ENCODE peak calls at places on chromosomes 16 and 17, in four cellular contexts. H is cardiac muscle cell, R is GM12864, V is GM10248. P is an unnamed sample.

GRCh38 chr17:12729086-12729485 is 60.2 kb upstream of the ARHGAP44 start:
- DNase-seq in H (no peak), R (no peak), V (no peak), P (no peak)

GRCh38 chr16:81997738-81998137 is 13.5 kb downstream of the SDR42E1 start:
- DNase-seq in R (no peak), H (no peak), V (no peak), P (peak; percentile 72)

GRCh38 chr17:83136931-83137330 is 57.5 kb downstream of the METRNL start:
- DNase-seq in V (no peak), H (no peak), R (no peak), P (no peak)

GRCh38 chr17:73591278-73592078 is 52.8 kb downstream of the SDK2 start:
- DNase-seq in R (peak; percentile 25), H (no peak), V (peak; percentile 48), P (no peak)

GRCh38 chr17:18111330-18111971 is 2.9 kb downstream of the MYO15A start:
- DNase-seq in R (no peak), V (no peak), H (no peak), P (no peak)

GRCh38 chr16:1729026-1729425 is 23.0 kb downstream of the MAPK8IP3 start:
- DNase-seq in R (no peak), V (no peak), H (no peak), P (no peak)

GRCh38 chr17:58330544-58330996 is 2.0 kb upstream of the TSPOAP1 start:
- DNase-seq in V (no peak), H (no peak), R (no peak), P (no peak)

GRCh38 chr16:83473109-83473508 is 334.7 kb upstream of the HSBP1 start:
- DNase-seq in R (no peak), V (no peak), H (no peak), P (peak; percentile 18)

GRCh38 chr17:83100853-83101391 is 21.5 kb downstream of the METRNL start:
- DNase-seq in H (no peak), R (no peak), V (no peak), P (no peak)

GRCh38 chr17:49523706-49524472 is 28.8 kb downstream of the NGFR start:
- DNase-seq in H (no peak), R (no peak), V (no peak), P (no peak)

GRCh38 chr17:34252138-34252889 is 2.8 kb upstream of the CCL2 start:
- DNase-seq in R (peak; percentile 30), V (peak; percentile 51), H (peak; percentile 69), P (peak; percentile 83)

GRCh38 chr16:85720319-85720637 is 30.6 kb downstream of the C16orf74 start:
- DNase-seq in H (no peak), R (no peak), V (no peak), P (no peak)

GRCh38 chr17:82808006-82808405 is 31.8 kb downstream of the ZNF750 start:
- DNase-seq in H (no peak), V (no peak), R (no peak), P (no peak)

GRCh38 chr17:68057531-68057952 is 22.0 kb downstream of the KPNA2 start:
- DNase-seq in R (no peak), H (no peak), V (no peak), P (no peak)

GRCh38 chr16:49022351-49022963 is 259.2 kb downstream of the CBLN1 start:
- DNase-seq in R (no peak), H (no peak), V (no peak), P (no peak)

GRCh38 chr17:58968662-58969061 is 138.0 kb downstream of the TRIM37 start:
- DNase-seq in H (no peak), R (no peak), V (no peak), P (no peak)

GRCh38 chr17:58587713-58588117 is 73.3 kb upstream of the MTMR4 start:
- DNase-seq in H (peak; percentile 71), V (peak; percentile 77), R (peak; percentile 21), P (no peak)

GRCh38 chr16:75296606-75297005 is 45.2 kb upstream of the BCAR1 start:
- DNase-seq in R (no peak), H (no peak), V (no peak), P (no peak)

GRCh38 chr16:49491736-49492089 is 118.1 kb downstream of the C16orf78 start:
- DNase-seq in H (peak; percentile 12), R (no peak), V (no peak), P (no peak)

GRCh38 chr17:40617678-40618240 is 29.9 kb downstream of the SMARCE1 start:
- DNase-seq in R (no peak), H (no peak), V (no peak), P (peak; percentile 12)

GRCh38 chr16:4768549-4769305 is 1.8 kb upstream of the ZNF500 start:
- DNase-seq in R (peak; percentile 73), V (peak; percentile 92), H (peak; percentile 98), P (peak; percentile 77)

GRCh38 chr17:4600563-4600962 is 16.2 kb downstream of the SMTNL2 start:
- DNase-seq in H (peak; percentile 91), R (no peak), V (no peak), P (no peak)

GRCh38 chr16:75320435-75320834 is 69.0 kb upstream of the BCAR1 start:
- DNase-seq in V (peak; percentile 50), H (peak; percentile 71), R (no peak), P (no peak)

GRCh38 chr16:23877107-23878070 is 41.6 kb downstream of the PRKCB start:
- DNase-seq in H (no peak), R (no peak), V (peak; percentile 17), P (no peak)

GRCh38 chr17:2710075-2710803 is 1.3 kb downstream of the CLUH start:
- DNase-seq in H (no peak), R (no peak), V (no peak), P (no peak)

DNA sequence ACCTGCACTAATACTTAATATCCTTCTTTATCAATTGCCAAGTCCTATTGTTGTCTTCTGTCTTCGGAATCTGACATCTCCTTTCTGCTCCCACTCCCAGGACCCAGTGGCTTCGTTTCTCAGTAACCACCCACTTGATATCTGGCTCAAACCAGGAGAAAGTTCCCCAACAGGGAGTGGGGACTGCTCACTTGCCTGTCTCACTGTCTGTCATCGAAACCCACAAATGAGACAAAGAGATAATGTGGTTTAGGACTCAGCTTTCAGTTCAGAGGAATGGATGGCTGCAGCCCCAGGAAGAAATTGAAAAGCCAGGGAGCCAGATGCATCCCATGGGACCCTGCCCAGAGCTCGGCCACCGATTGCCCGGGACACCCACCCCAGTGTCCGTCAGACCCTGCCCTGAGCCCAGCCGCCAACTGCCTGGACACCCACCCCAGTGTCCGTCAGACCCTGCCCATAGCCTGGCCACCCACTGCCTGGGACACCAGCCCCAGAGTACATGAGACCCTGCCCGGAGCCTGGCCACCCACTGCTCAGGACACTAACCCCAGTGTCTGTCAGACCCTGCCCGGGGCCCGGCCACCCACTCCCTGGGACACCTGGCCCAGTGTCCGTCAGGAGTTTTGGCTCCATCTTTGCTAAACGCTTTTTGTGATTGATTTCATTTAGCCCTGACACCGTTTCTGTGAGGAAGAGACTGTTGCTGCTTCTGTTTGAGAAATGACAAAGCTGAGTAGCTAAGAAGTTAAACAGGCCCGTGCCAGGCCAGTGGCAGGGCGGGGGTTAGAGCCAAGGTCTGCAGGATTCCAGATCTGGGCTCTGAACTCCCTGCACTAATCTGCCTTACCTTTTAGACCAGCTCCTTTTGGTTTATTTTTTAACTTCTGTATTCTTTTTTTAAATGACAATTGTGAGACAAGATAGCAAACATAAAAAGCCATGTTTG is 251.4 kb downstream of the PHKB start:
- DNase-seq in V (no peak), H (no peak), R (no peak), P (no peak)
- TF ChIP-seq CTCF in V (no peak), H (no peak), R (no peak), P (no peak)

DNA sequence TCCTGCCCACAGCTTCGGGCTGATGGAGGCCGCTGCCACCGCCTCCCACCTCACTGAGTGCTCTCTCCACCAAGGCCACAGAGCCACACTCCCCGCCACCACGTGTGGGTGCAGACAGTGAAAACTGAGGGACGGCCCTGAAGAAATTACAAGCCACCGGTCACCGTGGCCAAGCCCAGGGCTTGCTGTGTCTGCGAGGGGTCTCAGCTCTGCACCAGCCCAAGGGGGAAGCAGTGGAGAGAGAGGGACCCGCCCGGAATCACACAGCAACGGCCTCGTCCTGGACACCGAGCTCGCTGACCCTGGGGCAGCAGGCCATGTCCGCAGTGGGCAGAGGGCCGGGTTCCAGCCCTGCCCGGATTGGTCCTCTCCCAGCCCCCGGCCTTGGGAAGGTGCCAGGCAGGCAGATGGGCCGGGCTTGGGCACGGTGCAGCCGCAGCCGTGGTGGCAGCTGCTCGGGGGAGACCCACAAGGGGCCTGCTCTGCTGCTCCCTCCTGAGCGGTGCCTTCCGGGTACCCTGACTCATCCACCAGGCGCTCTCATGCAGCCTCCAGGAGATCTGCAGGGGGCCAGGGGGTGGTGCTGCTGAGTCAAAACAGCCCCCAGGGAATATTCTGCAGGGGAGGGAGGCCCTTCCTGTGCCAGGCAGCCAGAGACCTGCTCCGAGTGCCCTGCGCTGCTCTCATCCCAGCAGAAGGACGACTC is 52.0 kb downstream of the CBFA2T3 start:
- DNase-seq in V (peak; percentile 72), H (peak; percentile 42), R (no peak), P (peak; percentile 19)
- TF ChIP-seq CTCF in V (peak; percentile 40), H (peak; percentile 57), R (peak; percentile 48), P (peak; percentile 32)

GRCh38 chr16:56788435-56788834 is 58.5 kb downstream of the NUP93 start:
- DNase-seq in R (no peak), V (no peak), H (no peak), P (no peak)

GRCh38 chr16:56787185-56787584 is 57.3 kb downstream of the NUP93 start:
- DNase-seq in H (peak; percentile 17), V (no peak), R (no peak), P (no peak)

GRCh38 chr16:56793504-56793903 is 63.6 kb downstream of the NUP93 start:
- DNase-seq in V (no peak), H (peak; percentile 20), R (no peak), P (no peak)

GRCh38 chr16:56792960-56793359 is 63.0 kb downstream of the NUP93 start:
- DNase-seq in R (no peak), H (no peak), V (no peak), P (no peak)

DNA sequence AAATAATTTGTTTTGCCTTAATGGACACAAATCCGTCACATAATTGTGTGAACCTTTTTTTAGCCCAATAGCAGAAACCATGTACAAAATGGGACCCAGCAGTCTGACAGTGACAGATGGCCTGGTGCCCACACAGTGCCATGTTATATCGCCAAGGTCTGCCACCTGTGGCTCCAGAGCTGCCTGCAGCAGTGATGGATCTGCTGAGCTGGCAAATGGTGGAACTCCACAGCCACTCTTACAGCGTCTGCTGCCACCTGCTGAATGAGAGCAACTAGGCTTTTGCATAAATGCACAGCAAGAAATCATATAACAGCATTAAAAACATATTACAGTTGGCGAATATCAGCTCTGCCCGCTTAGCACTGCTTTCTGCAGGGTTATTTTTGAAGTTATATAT is 59.4 kb downstream of the NUP93 start:
- DNase-seq in R (no peak), H (peak; percentile 61), V (no peak), P (no peak)
- TF ChIP-seq CTCF in R (no peak), H (peak; percentile 42), V (peak; percentile 40), P (peak; percentile 41)

GRCh38 chr16:28063611-28064061 is at the start of gene GSG1L:
- DNase-seq in R (no peak), H (peak; percentile 37), V (no peak), P (no peak)
- TF ChIP-seq CTCF in R (peak; percentile 23), H (no peak), V (peak; percentile 11), P (no peak)